ENCODE peak calls at places on chromosomes 1 and 21, in eight cellular contexts. G is ovary, B is mammary epithelial cell, Y is GM23338, D is A549, F is psoas muscle, N is lower lobe of right lung, Z is heart left ventricle. C is an unnamed sample. For H3K4me1, the result is how much of the 10 kb centered on the place peaks cover.

GRCh38 chr1:43935711-43936427 is 2.3 kb downstream of the ARTN start:
- DNase-seq in G (no peak), B (peak), Y (peak), D (no peak), F (no peak), N (no peak), Z (no peak), C (no peak)

GRCh38 chr1:244113532-244114320 is 62.6 kb downstream of the ZBTB18 start:
- DNase-seq in G (no peak), B (no peak), Y (no peak), D (no peak), F (no peak), N (no peak), Z (no peak), C (no peak)

GRCh38 chr1:152959801-152960451 is 10.5 kb upstream of the SPRR4 start:
- DNase-seq in G (no peak), B (peak), Y (no peak), D (no peak), F (no peak), N (no peak), Z (no peak), C (no peak)

GRCh38 chr1:41440321-41441090 is 44.0 kb downstream of the EDN2 start:
- DNase-seq in G (no peak), B (no peak), Y (no peak), D (no peak), F (no peak), N (no peak), Z (no peak), C (no peak)

GRCh38 chr1:33641099-33641830 is 168.8 kb downstream of the ZSCAN20 start:
- DNase-seq in G (no peak), B (peak), Y (peak), D (peak), F (no peak), N (no peak), Z (no peak), C (no peak)

GRCh38 chr1:7752512-7753417 is 18.3 kb upstream of the VAMP3 start:
- DNase-seq in G (peak), B (peak), Y (peak), D (peak), F (no peak), N (no peak), Z (peak), C (peak)

GRCh38 chr1:3032970-3033794 is 11.9 kb downstream of the ACTRT2 start:
- DNase-seq in G (no peak), B (no peak), Y (no peak), D (no peak), F (no peak), N (no peak), Z (no peak), C (no peak)

GRCh38 chr1:184691719-184692324 is 62.8 kb downstream of the EDEM3 start:
- DNase-seq in G (no peak), B (peak), Y (peak), D (peak), F (no peak), N (no peak), Z (no peak), C (no peak)

GRCh38 chr1:20237646-20238045 is 51.3 kb upstream of the PLA2G2C start:
- DNase-seq in G (no peak), B (no peak), Y (no peak), D (no peak), F (no peak), N (no peak), Z (no peak), C (no peak)

GRCh38 chr21:33931799-33932390 is 16.3 kb upstream of the ATP5PO start:
- DNase-seq in G (no peak), B (no peak), Y (no peak), D (no peak), F (no peak), N (no peak), Z (no peak), C (no peak)

GRCh38 chr1:60867782-60868181 is 214.6 kb upstream of the NFIA start:
- DNase-seq in G (no peak), B (no peak), Y (no peak), D (no peak), F (no peak), N (no peak), Z (no peak), C (no peak)

GRCh38 chr1:243496173-243496553 is 240.3 kb downstream of the SDCCAG8 start:
- DNase-seq in G (no peak), B (no peak), Y (no peak), D (no peak), F (peak), N (no peak), Z (peak), C (no peak)

GRCh38 chr21:36859744-36860501 is 106.5 kb downstream of the HLCS start:
- DNase-seq in G (peak), B (peak), Y (peak), D (peak), F (peak), N (peak), Z (peak), C (peak)

GRCh38 chr21:46153259-46154154 is 1.9 kb downstream of the FTCD start:
- DNase-seq in G (peak), B (no peak), Y (peak), D (peak), F (peak), N (peak), Z (no peak), C (peak)

GRCh38 chr1:177077734-177078489 is 86.6 kb downstream of the ASTN1 start:
- DNase-seq in G (no peak), B (no peak), Y (no peak), D (no peak), F (no peak), N (no peak), Z (no peak), C (no peak)

GRCh38 chr1:169106921-169107672 is 607 bp downstream of the ATP1B1 start:
- DNase-seq in G (no peak), B (peak), Y (peak), D (no peak), F (peak), N (peak), Z (no peak), C (peak)

GRCh38 chr1:51898090-51898734 is 19.7 kb upstream of the NRDC start:
- DNase-seq in G (no peak), B (peak), Y (no peak), D (peak), F (no peak), N (no peak), Z (no peak), C (no peak)

GRCh38 chr1:151134991-151135390 is 11.4 kb downstream of the SEMA6C start:
- DNase-seq in G (no peak), B (no peak), Y (no peak), D (no peak), F (no peak), N (no peak), Z (no peak), C (no peak)

GRCh38 chr1:45557422-45557944 is 6.9 kb downstream of the AKR1A1 start:
- DNase-seq in G (no peak), B (peak), Y (no peak), D (no peak), F (no peak), N (peak), Z (no peak), C (no peak)

GRCh38 chr1:3121401-3122215 is 52.6 kb downstream of the PRDM16 start:
- DNase-seq in G (no peak), B (no peak), Y (peak), D (no peak), F (no peak), N (no peak), Z (no peak), C (no peak)

GRCh38 chr1:241902376-241903067 is 54.5 kb downstream of the EXO1 start:
- DNase-seq in G (no peak), B (no peak), Y (no peak), D (no peak), F (no peak), N (no peak), Z (no peak), C (no peak)

GRCh38 chr1:212606734-212607205 is 1.8 kb upstream of the ATF3 start:
- DNase-seq in G (peak), B (peak), Y (peak), D (no peak), F (peak), N (peak), Z (peak), C (peak)

GRCh38 chr1:26999440-26999987 is 6.0 kb downstream of the TRNP1 start:
- DNase-seq in G (peak), B (peak), Y (peak), D (peak), F (peak), N (peak), Z (peak), C (no peak)

GRCh38 chr21:37198989-37199924 is 67.9 kb downstream of the VPS26C start:
- DNase-seq in G (no peak), B (peak), Y (no peak), D (no peak), F (no peak), N (no peak), Z (no peak), C (no peak)

GRCh38 chr1:37817481-37817880 is 9.5 kb upstream of the YRDC start:
- DNase-seq in G (peak), B (no peak), Y (peak), D (no peak), F (no peak), N (no peak), Z (peak), C (no peak)

GRCh38 chr1:56797079-56797685 is 22.0 kb downstream of the FYB2 start:
- DNase-seq in G (no peak), B (no peak), Y (no peak), D (no peak), F (peak), N (no peak), Z (peak), C (no peak)

GRCh38 chr1:1880617-1881312 is 10.1 kb downstream of the GNB1 start:
- DNase-seq in G (no peak), B (no peak), Y (no peak), D (no peak), F (peak), N (no peak), Z (no peak), C (no peak)

GRCh38 chr1:224168859-224169380 is 14.1 kb upstream of the DEGS1 start:
- DNase-seq in G (no peak), B (no peak), Y (no peak), D (peak), F (no peak), N (no peak), Z (no peak), C (no peak)

GRCh38 chr1:198359024-198359653 is 181.3 kb downstream of the ATP6V1G3 start:
- DNase-seq in G (no peak), B (no peak), Y (peak), D (no peak), F (no peak), N (no peak), Z (no peak), C (no peak)
- TF ChIP-seq CTCF in G (peak), B (peak), Y (peak), D (peak), F (peak), N (peak), Z (peak), C (peak)

GRCh38 chr1:40386796-40387195 is 13.3 kb downstream of the SMAP2 start:
- DNase-seq in G (no peak), B (no peak), Y (no peak), D (no peak), F (no peak), N (no peak), Z (no peak), C (no peak)

GRCh38 chr1:40384887-40385286 is 11.4 kb downstream of the SMAP2 start:
- DNase-seq in G (no peak), B (no peak), Y (no peak), D (no peak), F (no peak), N (no peak), Z (no peak), C (no peak)

GRCh38 chr1:40385437-40386310 is 12.1 kb downstream of the SMAP2 start:
- DNase-seq in G (no peak), B (no peak), Y (no peak), D (no peak), F (no peak), N (no peak), Z (no peak), C (no peak)

GRCh38 chr1:40384413-40384762 is 10.9 kb downstream of the SMAP2 start:
- DNase-seq in G (no peak), B (no peak), Y (peak), D (no peak), F (no peak), N (no peak), Z (no peak), C (no peak)

GRCh38 chr1:40386311-40386778 is 12.8 kb downstream of the SMAP2 start:
- DNase-seq in G (no peak), B (no peak), Y (no peak), D (no peak), F (no peak), N (no peak), Z (no peak), C (no peak)
- H3K4me1 ChIP-seq in G (under half), B (under half), Y (under half), D (under half), F (under half), N (half or more), Z (under half), C (half or more)

GRCh38 chr1:173473599-173474011 is 3.5 kb upstream of the PRDX6 start:
- DNase-seq in G (no peak), B (peak), Y (no peak), D (no peak), F (no peak), N (no peak), Z (no peak), C (no peak)
- H3K27ac ChIP-seq in G (peak), B (no peak), Y (no peak), D (no peak), F (no peak), N (peak), Z (no peak), C (peak)

GRCh38 chr1:109109906-109110305 is 4.0 kb upstream of the ELAPOR1 start:
- DNase-seq in G (no peak), B (no peak), Y (no peak), D (no peak), F (no peak), N (no peak), Z (no peak), C (no peak)

GRCh38 chr1:109111386-109112055 is 2.4 kb upstream of the ELAPOR1 start:
- DNase-seq in G (no peak), B (no peak), Y (no peak), D (no peak), F (no peak), N (no peak), Z (no peak), C (no peak)

GRCh38 chr1:109113787-109114568 is at the start of gene ELAPOR1:
- DNase-seq in G (no peak), B (peak), Y (peak), D (no peak), F (peak), N (peak), Z (no peak), C (peak)

GRCh38 chr1:109112652-109113285 is 1.1 kb upstream of the ELAPOR1 start:
- DNase-seq in G (peak), B (peak), Y (peak), D (peak), F (peak), N (peak), Z (peak), C (peak)

GRCh38 chr1:109112056-109112651 is 1.8 kb upstream of the ELAPOR1 start:
- DNase-seq in G (no peak), B (peak), Y (no peak), D (peak), F (no peak), N (no peak), Z (no peak), C (no peak)
- TF ChIP-seq CTCF in G (no peak), B (peak), Y (peak), D (peak), F (no peak), N (no peak), Z (peak), C (no peak)

DNA sequence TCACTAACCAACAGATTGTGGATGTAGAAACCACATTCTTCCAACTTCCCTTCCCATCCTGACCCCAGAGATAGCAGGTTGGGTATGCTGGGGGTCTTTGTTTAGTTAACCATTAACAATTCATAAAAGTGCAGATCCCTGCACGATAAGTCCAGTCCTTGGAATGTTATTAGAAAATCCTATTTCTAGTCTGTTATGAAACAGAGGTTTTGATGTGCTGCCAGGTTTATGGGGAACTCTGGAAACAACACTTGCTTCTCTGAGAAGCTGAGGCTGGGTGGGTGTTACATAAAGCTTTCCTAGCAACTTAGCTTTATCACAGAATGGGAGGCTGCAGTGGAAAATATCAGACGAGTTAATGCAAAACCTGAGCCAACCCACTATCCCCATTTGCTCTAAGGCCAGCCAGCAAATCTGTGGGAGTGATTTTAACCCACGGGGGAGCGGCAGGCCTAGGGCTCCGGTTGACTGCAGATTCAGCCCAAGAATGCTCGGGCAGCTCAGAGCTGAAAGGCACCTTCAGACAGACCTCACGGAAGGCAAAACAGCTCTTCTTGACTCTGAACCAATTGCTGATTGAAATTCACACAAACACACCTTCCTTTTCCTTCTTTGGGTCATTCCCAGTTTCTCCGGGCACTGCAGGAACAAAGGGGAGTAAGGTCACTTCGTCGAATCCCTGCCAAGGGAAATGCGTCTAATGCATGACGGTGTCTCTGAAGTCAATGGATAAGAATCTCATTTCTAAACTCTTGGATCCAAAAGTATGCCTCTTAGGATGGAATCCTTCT is 111.7 kb upstream of the IRF2BP2 start:
- DNase-seq in G (peak), B (no peak), Y (no peak), D (no peak), F (no peak), N (no peak), Z (peak), C (no peak)
- H3K4me1 ChIP-seq in G (half or more), B (half or more), Y (under half), D (half or more), F (half or more), N (half or more), Z (under half), C (half or more)

C was measured in left lung.